ENCODE peak calls at places on chromosomes 3 and 15, in six cellular contexts. B is GM23248, M is brain microvascular endothelial cell, F is Peyer's patch, K is hepatocyte, U is psoas muscle. N is an unnamed sample. For H3K27me3, the result is how much of the 10 kb centered on the place peaks cover.

GRCh38 chr15:34810455-34811146 is 15.3 kb upstream of the ACTC1 start:
- DNase-seq in U (no peak), K (peak), M (peak), B (peak), F (no peak), N (no peak)

GRCh38 chr15:36807134-36807764 is 227.8 kb downstream of the CDIN1 start:
- DNase-seq in U (no peak), F (no peak), M (no peak), K (no peak), B (no peak), N (no peak)

GRCh38 chr3:188037965-188038581 is 115.9 kb upstream of the LPP start:
- DNase-seq in F (no peak), M (no peak), K (peak), U (no peak), B (peak), N (no peak)

GRCh38 chr15:77329202-77329601 is 90.7 kb downstream of the PEAK1 start:
- DNase-seq in U (no peak), B (peak), K (no peak), M (no peak), F (no peak), N (no peak)

GRCh38 chr3:61565569-61565968 is 4.2 kb downstream of the PTPRG start:
- DNase-seq in U (no peak), M (no peak), B (peak), K (no peak), F (no peak), N (no peak)

GRCh38 chr3:195403841-195404408 is 38.9 kb downstream of the ACAP2 start:
- DNase-seq in B (no peak), M (peak), K (no peak), U (no peak), F (no peak), N (no peak)

GRCh38 chr3:129025108-129025507 is 24.0 kb downstream of the EFCC1 start:
- DNase-seq in U (no peak), M (no peak), B (no peak), F (no peak), K (no peak), N (peak)

GRCh38 chr15:97522362-97522761 is 438.1 kb upstream of the ARRDC4 start:
- DNase-seq in F (no peak), M (no peak), K (no peak), U (no peak), B (no peak), N (no peak)

GRCh38 chr3:159416854-159417253 is 571.8 kb upstream of the IL12A start:
- DNase-seq in F (no peak), M (peak), K (no peak), B (no peak), U (no peak), N (no peak)

GRCh38 chr3:78035020-78035660 is 995.2 kb downstream of the ROBO2 start:
- DNase-seq in K (peak), U (no peak), F (no peak), M (no peak), B (no peak), N (no peak)

GRCh38 chr15:39426552-39427532 is 154.0 kb upstream of the THBS1 start:
- DNase-seq in M (peak), F (no peak), K (peak), B (peak), U (peak), N (no peak)

GRCh38 chr3:128123231-128123537 is 428 bp downstream of the RUVBL1 start:
- DNase-seq in U (no peak), K (no peak), F (no peak), M (no peak), B (no peak), N (no peak)

GRCh38 chr3:190269096-190269495 is 53.1 kb downstream of the CLDN1 start:
- DNase-seq in K (no peak), B (no peak), F (no peak), U (no peak), M (no peak), N (no peak)

GRCh38 chr3:71064288-71064975 is 519.1 kb downstream of the FOXP1 start:
- DNase-seq in F (peak), B (peak), U (peak), M (peak), K (no peak), N (peak)

GRCh38 chr15:55297315-55297714 is 7.7 kb upstream of the RAB27A start:
- DNase-seq in M (no peak), F (no peak), B (no peak), K (no peak), U (no peak), N (no peak)

GRCh38 chr3:71183544-71183943 is 400.0 kb downstream of the FOXP1 start:
- DNase-seq in F (no peak), U (no peak), B (no peak), K (no peak), M (no peak), N (no peak)

GRCh38 chr15:40838756-40839155 is 5.1 kb upstream of the SPINT1 start:
- DNase-seq in K (no peak), M (no peak), B (peak), F (no peak), U (peak), N (no peak)

GRCh38 chr15:38002883-38003477 is 68.5 kb downstream of the TMCO5A start:
- DNase-seq in U (peak), K (peak), F (no peak), M (peak), B (peak), N (peak)

GRCh38 chr3:169117264-169117663 is 546.2 kb downstream of the MECOM start:
- DNase-seq in F (no peak), K (no peak), U (no peak), M (no peak), B (no peak), N (no peak)

GRCh38 chr15:73482184-73482583 is 39.2 kb downstream of the REC114 start:
- DNase-seq in M (no peak), B (no peak), U (no peak), F (no peak), K (no peak), N (no peak)

GRCh38 chr3:16379838-16380237 is 114.8 kb downstream of the OXNAD1 start:
- DNase-seq in U (no peak), K (no peak), M (no peak), B (no peak), F (no peak), N (no peak)

GRCh38 chr15:89105147-89105546 is 16.9 kb downstream of the ABHD2 start:
- DNase-seq in M (peak), F (no peak), B (peak), U (no peak), K (peak), N (no peak)

GRCh38 chr3:46612324-46612723 is at the start of gene FAM240A:
- DNase-seq in K (no peak), M (no peak), U (peak), B (peak), F (no peak), N (no peak)

GRCh38 chr15:85532689-85533088 is 152.3 kb downstream of the AKAP13 start:
- DNase-seq in U (no peak), K (no peak), M (no peak), B (no peak), F (no peak), N (no peak)

GRCh38 chr3:24018784-24019570 is 73.9 kb downstream of the NR1D2 start:
- DNase-seq in F (no peak), M (no peak), K (no peak), B (no peak), U (no peak), N (peak)

GRCh38 chr3:106824856-106825255 is 552.4 kb upstream of the CCDC54 start:
- DNase-seq in B (peak), U (no peak), K (peak), F (no peak), M (peak), N (peak)

GRCh38 chr3:185322111-185322510 is 40.8 kb upstream of the MAP3K13 start:
- DNase-seq in M (no peak), B (no peak), F (no peak), K (no peak), U (no peak), N (no peak)

GRCh38 chr15:65837301-65838283 is 31.7 kb upstream of the RAB11A start:
- DNase-seq in U (no peak), K (no peak), B (no peak), F (no peak), M (no peak), N (no peak)

GRCh38 chr3:39170461-39170860 is 17.1 kb upstream of the CSRNP1 start:
- DNase-seq in F (no peak), M (no peak), K (no peak), U (no peak), B (no peak), N (peak)

GRCh38 chr3:159418571-159419526 is 569.8 kb upstream of the IL12A start:
- DNase-seq in F (no peak), M (peak), B (peak), U (no peak), K (peak), N (no peak)

GRCh38 chr3:140682586-140682985 is 4.7 kb downstream of the TRIM42 start:
- DNase-seq in K (no peak), F (no peak), U (no peak), B (no peak), M (no peak), N (no peak)

GRCh38 chr3:187256217-187256616 is 35.3 kb downstream of the MASP1 start:
- DNase-seq in U (no peak), B (no peak), K (no peak), F (no peak), M (no peak), N (no peak)

GRCh38 chr3:142447308-142447851 is 457 bp downstream of the XRN1 start:
- DNase-seq in K (peak), M (peak), B (peak), F (peak), U (peak), N (no peak)

GRCh38 chr15:42085236-42085605 is 9.1 kb downstream of the PLA2G4D start:
- DNase-seq in M (no peak), B (no peak), U (no peak), K (no peak), F (no peak), N (peak)

GRCh38 chr3:157388976-157389375 is 47.7 kb upstream of the PTX3 start:
- DNase-seq in K (no peak), U (no peak), B (peak), F (no peak), M (no peak), N (no peak)

GRCh38 chr15:25090073-25090733 is 135.4 kb downstream of the SNRPN start:
- DNase-seq in U (no peak), K (no peak), F (no peak), M (no peak), B (no peak), N (no peak)

GRCh38 chr3:178076718-178077117 is 459.5 kb upstream of the KCNMB2 start:
- DNase-seq in B (no peak), F (no peak), U (no peak), K (no peak), M (no peak), N (no peak)

GRCh38 chr3:127462111-127462655 is 128.3 kb downstream of the TPRA1 start:
- DNase-seq in U (no peak), M (no peak), B (no peak), F (no peak), K (no peak), N (no peak)

DNA sequence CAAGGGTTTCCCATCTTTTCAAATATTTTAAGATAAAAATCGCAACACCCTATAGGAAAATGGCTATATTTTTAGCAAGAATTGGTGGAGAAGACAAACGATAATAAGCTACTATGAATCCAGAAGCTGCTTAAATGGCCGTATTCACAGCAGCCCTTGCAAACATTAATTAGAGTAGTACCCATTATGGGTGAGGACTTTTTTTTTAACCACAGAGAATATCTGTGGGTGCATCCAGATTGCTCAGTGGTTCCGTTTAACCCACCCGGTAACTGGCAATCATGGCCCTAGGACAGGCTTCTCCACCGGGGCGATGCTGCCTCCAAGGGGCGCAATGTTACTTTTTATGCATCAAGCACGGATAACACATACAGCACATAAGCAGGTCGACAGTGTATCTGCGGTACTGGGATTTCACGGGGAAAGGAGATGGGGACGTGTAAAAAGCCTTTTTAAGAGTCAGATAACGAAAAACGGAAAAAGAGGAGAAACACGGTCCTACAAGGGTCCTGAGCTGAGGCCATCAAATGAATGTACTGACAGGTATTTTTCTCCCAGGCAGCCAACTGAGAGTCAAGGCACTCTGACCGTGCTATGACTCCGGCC is 968 bp upstream of the TMEM266 start:
- DNase-seq in U (no peak), F (no peak), B (peak), K (peak), M (no peak), N (peak)
- H3K4me3 ChIP-seq in U (peak), F (peak), B (peak), K (peak), M (peak), N (peak)

GRCh38 chr15:69934607-69935006 is 163.1 kb downstream of the TLE3 start:
- DNase-seq in B (no peak), U (no peak), K (no peak), M (no peak), F (no peak), N (no peak)
- H3K27me3 ChIP-seq in B (half or more), U (under half), K (under half), M (under half), F (under half), N (under half)

GRCh38 chr15:52486003-52486996 is 42.4 kb downstream of the MYO5A start:
- DNase-seq in K (no peak), M (no peak), U (no peak), F (no peak), B (no peak), N (peak)

GRCh38 chr15:52481915-52482314 is 46.8 kb downstream of the MYO5A start:
- DNase-seq in U (no peak), F (no peak), M (peak), B (peak), K (no peak), N (no peak)

GRCh38 chr15:52480990-52481389 is 47.7 kb downstream of the MYO5A start:
- DNase-seq in M (no peak), K (no peak), B (no peak), U (no peak), F (no peak), N (no peak)

GRCh38 chr15:52485290-52485689 is 43.4 kb downstream of the MYO5A start:
- DNase-seq in M (no peak), K (no peak), B (no peak), F (no peak), U (no peak), N (no peak)

GRCh38 chr15:52483712-52484111 is 45.0 kb downstream of the MYO5A start:
- DNase-seq in U (no peak), B (peak), K (no peak), F (no peak), M (peak), N (no peak)
- H3K4me3 ChIP-seq in U (no peak), B (no peak), K (no peak), F (no peak), M (no peak), N (no peak)

GRCh38 chr15:59941612-59942011 is 62.5 kb upstream of the FOXB1 start:
- DNase-seq in M (no peak), F (no peak), K (no peak), U (no peak), B (no peak), N (no peak)
- H3K27me3 ChIP-seq in M (under half), F (under half), K (under half), U (under half), B (under half), N (under half)

DNA sequence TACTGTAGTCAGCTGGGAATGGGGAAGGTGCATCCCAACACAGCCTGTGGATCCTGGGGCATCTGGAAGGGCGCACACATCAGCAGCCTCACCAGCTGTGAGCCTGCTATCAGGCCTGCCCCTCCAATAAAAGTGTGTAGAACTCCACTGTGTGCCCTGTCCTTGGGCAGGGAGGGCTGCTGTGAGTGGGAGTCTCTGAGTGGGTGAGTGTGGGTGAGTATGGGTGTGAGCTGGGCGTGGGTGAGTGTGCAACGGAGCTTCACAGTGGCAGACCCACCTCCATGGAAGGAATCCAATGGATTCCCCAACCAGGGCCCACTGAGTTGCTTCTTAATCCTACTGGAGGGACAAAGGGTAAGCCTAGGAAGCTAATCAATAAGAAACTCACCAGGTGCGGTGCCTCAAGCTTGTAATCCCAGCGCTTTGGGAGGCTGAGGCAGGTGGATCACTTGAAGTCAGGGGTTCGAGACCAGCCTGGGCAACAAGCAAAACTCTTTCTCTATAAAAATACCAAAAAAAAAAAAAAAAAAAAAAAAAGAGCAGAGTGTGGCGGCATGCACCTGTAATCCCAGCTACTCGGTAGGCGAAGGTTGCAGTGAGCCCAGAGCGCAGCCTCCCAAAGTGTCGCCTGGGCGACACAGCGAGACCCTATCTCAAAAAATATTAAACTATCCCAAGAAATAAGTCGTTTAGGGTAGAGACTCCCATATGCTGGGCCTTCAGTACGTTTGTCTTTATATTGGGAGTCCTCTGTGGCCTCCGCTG is 555 bp upstream of the RCCD1 start:
- DNase-seq in F (no peak), K (no peak), M (no peak), U (no peak), B (no peak), N (peak)
- H3K4me3 ChIP-seq in F (peak), K (no peak), M (no peak), U (peak), B (peak), N (no peak)

GRCh38 chr15:68578175-68578959 is 426 bp upstream of the CORO2B start:
- DNase-seq in K (peak), M (peak), B (peak), U (peak), F (peak), N (peak)
- H3K27me3 ChIP-seq in K (under half), M (under half), B (under half), U (under half), F (under half), N (under half)

DNA sequence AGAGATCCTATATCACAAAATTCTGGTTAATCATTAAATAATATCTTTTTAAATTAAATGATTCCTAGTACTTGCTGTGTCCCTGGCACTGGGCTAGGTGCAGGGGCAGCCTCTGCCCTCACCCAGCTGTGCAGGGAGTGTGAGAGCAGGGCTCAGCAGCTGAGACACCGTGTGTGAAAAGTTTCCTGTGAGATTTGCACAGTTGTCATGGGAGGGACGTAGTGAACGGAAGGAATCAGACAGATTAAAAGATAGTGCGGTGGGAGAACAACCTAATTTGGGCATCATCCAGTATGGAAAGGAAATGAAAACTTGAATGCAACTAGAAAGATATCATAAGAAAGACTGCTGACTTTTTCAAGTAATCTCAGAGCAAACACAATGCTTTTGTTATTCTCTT is 204.1 kb downstream of the SSR3 start:
- DNase-seq in U (no peak), K (no peak), B (no peak), M (no peak), F (no peak), N (no peak)
- H3K4me3 ChIP-seq in U (no peak), K (no peak), B (no peak), M (no peak), F (no peak), N (no peak)